ENCODE peak calls at places on chromosomes 5 and 9, in six cellular contexts. N is stimulated activated CD8-positive, alpha-beta memory T cell treated with anti-CD3 and anti-CD28 coated beads, Interleukin-7, amount 100 ng/mL, for 1 hour; O is pons; L is D721Med; B is heart left ventricle; D is thoracic aorta. I is an unnamed sample.

GRCh38 chr5:38830521-38831051 is 15.2 kb upstream of the OSMR start:
- DNase-seq in N (no peak), O (no peak), L (no peak), B (no peak), D (no peak), I (no peak)

GRCh38 chr5:39662945-39663344 is 238.2 kb upstream of the DAB2 start:
- DNase-seq in N (no peak), O (no peak), L (no peak), B (no peak), D (no peak), I (no peak)

GRCh38 chr5:37533851-37534250 is 154.7 kb downstream of the WDR70 start:
- DNase-seq in N (no peak), O (no peak), L (no peak), B (no peak), D (no peak), I (no peak)

GRCh38 chr5:58360794-58361193 is 99.1 kb downstream of the PLK2 start:
- DNase-seq in N (no peak), O (no peak), L (no peak), B (no peak), D (no peak), I (no peak)

GRCh38 chr9:79682076-79682736 is 110.4 kb downstream of the TLE4 start:
- DNase-seq in N (no peak), O (no peak), L (no peak), B (no peak), D (no peak), I (no peak)

GRCh38 chr5:92207156-92207555 is 824.0 kb upstream of the ARRDC3 start:
- DNase-seq in N (no peak), O (no peak), L (no peak), B (no peak), D (no peak), I (no peak)

GRCh38 chr5:88879724-88880123 is 3.3 kb downstream of the MEF2C start:
- DNase-seq in N (no peak), O (peak), L (no peak), B (no peak), D (no peak), I (no peak)

GRCh38 chr5:64576241-64576640 is 70.4 kb downstream of the RGS7BP start:
- DNase-seq in N (no peak), O (no peak), L (no peak), B (no peak), D (no peak), I (no peak)

GRCh38 chr5:66829826-66830225 is 233.6 kb downstream of the MAST4 start:
- DNase-seq in N (no peak), O (peak), L (no peak), B (no peak), D (no peak), I (no peak)

GRCh38 chr5:125180222-125180621 is 433.8 kb upstream of the ZNF608 start:
- DNase-seq in N (no peak), O (no peak), L (no peak), B (no peak), D (no peak), I (no peak)

GRCh38 chr9:110298028-110298605 is 39.5 kb downstream of the TXNDC8 start:
- DNase-seq in N (no peak), O (no peak), L (no peak), B (no peak), D (no peak), I (no peak)

I was measured in Peyer's patch.